ENCODE peak calls at places on chromosomes 4 and X, in five cellular contexts. One of them, this sample, is unnamed.

GRCh38 chr4:121182296-121182695 is 18.2 kb upstream of the TNIP3 start:
- DNase-seq in pancreas: no peak
- DNase-seq in A549: no peak
- DNase-seq in ascending aorta: no peak
- DNase-seq in uterus: no peak
- DNase-seq in this sample: no peak

GRCh38 chr4:34271479-34272355 is 1972.6 kb downstream of the ARAP2 start:
- DNase-seq in pancreas: no peak
- DNase-seq in A549: no peak
- DNase-seq in ascending aorta: no peak
- DNase-seq in uterus: no peak
- DNase-seq in this sample: no peak

GRCh38 chr4:146247356-146247755 is 33.0 kb downstream of the REELD1 start:
- DNase-seq in pancreas: no peak
- DNase-seq in A549: no peak
- DNase-seq in ascending aorta: no peak
- DNase-seq in uterus: no peak
- DNase-seq in this sample: no peak

GRCh38 chrX:48971325-48972213 is at the start of gene KCND1:
- DNase-seq in pancreas: peak; percentile 23
- DNase-seq in A549: no peak
- DNase-seq in ascending aorta: peak; percentile 14
- DNase-seq in uterus: peak; percentile 51
- DNase-seq in this sample: peak; percentile 50

GRCh38 chr4:163941221-163941865 is 446.9 kb downstream of the TMA16 start:
- DNase-seq in pancreas: no peak
- DNase-seq in A549: no peak
- DNase-seq in ascending aorta: no peak
- DNase-seq in uterus: no peak
- DNase-seq in this sample: no peak

GRCh38 chr4:39565925-39566630 is 38.8 kb upstream of the UGDH start:
- DNase-seq in pancreas: no peak
- DNase-seq in A549: peak; percentile 57
- DNase-seq in ascending aorta: no peak
- DNase-seq in uterus: no peak
- DNase-seq in this sample: no peak

GRCh38 chr4:89338206-89338605 is 30.6 kb upstream of the GPRIN3 start:
- DNase-seq in pancreas: no peak
- DNase-seq in A549: no peak
- DNase-seq in ascending aorta: no peak
- DNase-seq in uterus: no peak
- DNase-seq in this sample: no peak

GRCh38 chr4:87005690-87006461 is 71.1 kb downstream of the AFF1 start:
- DNase-seq in pancreas: no peak
- DNase-seq in A549: no peak
- DNase-seq in ascending aorta: no peak
- DNase-seq in uterus: no peak
- DNase-seq in this sample: no peak

GRCh38 chr4:95162867-95163266 is 385.9 kb downstream of the UNC5C start:
- DNase-seq in pancreas: no peak
- DNase-seq in A549: no peak
- DNase-seq in ascending aorta: no peak
- DNase-seq in uterus: no peak
- DNase-seq in this sample: no peak

GRCh38 chr4:4575284-4576211 is 33.7 kb upstream of the STX18 start:
- DNase-seq in pancreas: peak; percentile 36
- DNase-seq in A549: peak; percentile 55
- DNase-seq in ascending aorta: no peak
- DNase-seq in uterus: peak; percentile 40
- DNase-seq in this sample: peak; percentile 78

GRCh38 chr4:109811707-109812106 is 3.9 kb upstream of the GAR1 start:
- DNase-seq in pancreas: no peak
- DNase-seq in A549: no peak
- DNase-seq in ascending aorta: no peak
- DNase-seq in uterus: no peak
- DNase-seq in this sample: no peak

GRCh38 chr4:33566649-33567048 is 2677.7 kb downstream of the ARAP2 start:
- DNase-seq in pancreas: no peak
- DNase-seq in A549: no peak
- DNase-seq in ascending aorta: no peak
- DNase-seq in uterus: no peak
- DNase-seq in this sample: no peak

GRCh38 chr4:7394681-7395451 is 39.9 kb downstream of the PSAPL1 start:
- DNase-seq in pancreas: no peak
- DNase-seq in A549: no peak
- DNase-seq in ascending aorta: no peak
- DNase-seq in uterus: no peak
- DNase-seq in this sample: no peak

GRCh38 chr4:151223465-151223864 is 53.5 kb upstream of the PRSS48 start:
- DNase-seq in pancreas: no peak
- DNase-seq in A549: no peak
- DNase-seq in ascending aorta: no peak
- DNase-seq in uterus: no peak
- DNase-seq in this sample: no peak

GRCh38 chr4:8127051-8127798 is 31.4 kb downstream of the ABLIM2 start:
- DNase-seq in pancreas: no peak
- DNase-seq in A549: no peak
- DNase-seq in ascending aorta: no peak
- DNase-seq in uterus: no peak
- DNase-seq in this sample: no peak

GRCh38 chr4:37982736-37983135 is 22.5 kb downstream of the PTTG2 start:
- DNase-seq in pancreas: no peak
- DNase-seq in A549: no peak
- DNase-seq in ascending aorta: no peak
- DNase-seq in uterus: no peak
- DNase-seq in this sample: no peak

GRCh38 chr4:337932-338758 is 531 bp downstream of the ZNF141 start:
- DNase-seq in pancreas: peak; percentile 33
- DNase-seq in A549: peak; percentile 22
- DNase-seq in ascending aorta: no peak
- DNase-seq in uterus: peak; percentile 29
- DNase-seq in this sample: peak; percentile 89

GRCh38 chrX:19904778-19905367 is 17.5 kb upstream of the SH3KBP1 start:
- DNase-seq in pancreas: peak; percentile 7
- DNase-seq in A549: peak; percentile 60
- DNase-seq in ascending aorta: no peak
- DNase-seq in uterus: no peak
- DNase-seq in this sample: no peak

GRCh38 chr4:22764183-22764582 is 71.4 kb downstream of the GBA3 start:
- DNase-seq in pancreas: no peak
- DNase-seq in A549: no peak
- DNase-seq in ascending aorta: no peak
- DNase-seq in uterus: no peak
- DNase-seq in this sample: no peak

GRCh38 chrX:41302293-41302868 is 31.6 kb upstream of the DDX3X start:
- DNase-seq in pancreas: no peak
- DNase-seq in A549: peak; percentile 22
- DNase-seq in ascending aorta: no peak
- DNase-seq in uterus: no peak
- DNase-seq in this sample: no peak

GRCh38 chr4:134722306-134722705 is 520.7 kb upstream of the PABPC4L start:
- DNase-seq in pancreas: no peak
- DNase-seq in A549: no peak
- DNase-seq in ascending aorta: no peak
- DNase-seq in uterus: no peak
- DNase-seq in this sample: no peak

GRCh38 chr4:132085105-132085504 is 1064.0 kb upstream of the PCDH10 start:
- DNase-seq in pancreas: no peak
- DNase-seq in A549: no peak
- DNase-seq in ascending aorta: no peak
- DNase-seq in uterus: no peak
- DNase-seq in this sample: no peak

GRCh38 chr4:7786040-7786439 is 153.6 kb downstream of the AFAP1 start:
- DNase-seq in pancreas: no peak
- DNase-seq in A549: no peak
- DNase-seq in ascending aorta: no peak
- DNase-seq in uterus: no peak
- DNase-seq in this sample: no peak

GRCh38 chr4:119010909-119011606 is 122.4 kb downstream of the SYNPO2 start:
- DNase-seq in pancreas: no peak
- DNase-seq in A549: no peak
- DNase-seq in ascending aorta: no peak
- DNase-seq in uterus: peak; percentile 36
- DNase-seq in this sample: peak; percentile 44

GRCh38 chrX:153727108-153727931 is 2.7 kb downstream of the ABCD1 start:
- DNase-seq in pancreas: peak; percentile 83
- DNase-seq in A549: no peak
- DNase-seq in ascending aorta: no peak
- DNase-seq in uterus: no peak
- DNase-seq in this sample: peak; percentile 52
- H3K4me3 ChIP-seq in pancreas: no peak overlapping the region
- H3K4me3 ChIP-seq in A549: no peak overlapping the region
- H3K4me3 ChIP-seq in ascending aorta: peak overlapping the region; percentile 69
- H3K4me3 ChIP-seq in uterus: peak overlapping the region; percentile 5
- H3K4me3 ChIP-seq in this sample: no peak overlapping the region

DNA sequence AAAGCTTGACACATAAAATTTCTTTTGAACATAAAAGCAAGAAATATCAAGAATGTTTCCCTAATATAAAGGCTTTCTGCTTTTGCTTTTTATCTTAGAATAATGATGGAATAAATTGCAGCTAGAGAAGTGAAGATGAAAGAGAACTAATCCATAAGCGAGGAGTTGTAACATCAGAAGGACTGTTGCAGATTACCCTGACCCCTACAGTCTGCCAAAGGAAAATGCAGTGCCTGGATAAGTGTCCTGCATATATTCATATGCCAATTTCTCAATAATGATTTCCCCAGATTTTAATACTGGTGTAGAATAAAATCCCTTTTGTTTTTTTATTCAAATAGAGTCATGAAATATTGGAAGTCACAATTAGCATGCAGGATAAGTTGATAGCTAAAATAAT is 115.9 kb downstream of the MAGEC2 start:
- DNase-seq in pancreas: no peak
- DNase-seq in A549: peak; percentile 36
- DNase-seq in ascending aorta: no peak
- DNase-seq in uterus: no peak
- DNase-seq in this sample: no peak
- TF ChIP-seq CTCF in pancreas: no peak
- TF ChIP-seq CTCF in A549: peak; percentile 35
- TF ChIP-seq CTCF in ascending aorta: peak; percentile 31
- TF ChIP-seq CTCF in uterus: no peak
- TF ChIP-seq CTCF in this sample: peak; percentile 43

GRCh38 chr4:173281420-173282333 is 52.5 kb downstream of the HMGB2 start:
- DNase-seq in pancreas: no peak
- DNase-seq in A549: no peak
- DNase-seq in ascending aorta: no peak
- DNase-seq in uterus: no peak
- DNase-seq in this sample: no peak
- H3K4me3 ChIP-seq in pancreas: no peak overlapping the region
- H3K4me3 ChIP-seq in A549: no peak overlapping the region
- H3K4me3 ChIP-seq in ascending aorta: no peak overlapping the region
- H3K4me3 ChIP-seq in uterus: no peak overlapping the region
- H3K4me3 ChIP-seq in this sample: no peak overlapping the region

DNA sequence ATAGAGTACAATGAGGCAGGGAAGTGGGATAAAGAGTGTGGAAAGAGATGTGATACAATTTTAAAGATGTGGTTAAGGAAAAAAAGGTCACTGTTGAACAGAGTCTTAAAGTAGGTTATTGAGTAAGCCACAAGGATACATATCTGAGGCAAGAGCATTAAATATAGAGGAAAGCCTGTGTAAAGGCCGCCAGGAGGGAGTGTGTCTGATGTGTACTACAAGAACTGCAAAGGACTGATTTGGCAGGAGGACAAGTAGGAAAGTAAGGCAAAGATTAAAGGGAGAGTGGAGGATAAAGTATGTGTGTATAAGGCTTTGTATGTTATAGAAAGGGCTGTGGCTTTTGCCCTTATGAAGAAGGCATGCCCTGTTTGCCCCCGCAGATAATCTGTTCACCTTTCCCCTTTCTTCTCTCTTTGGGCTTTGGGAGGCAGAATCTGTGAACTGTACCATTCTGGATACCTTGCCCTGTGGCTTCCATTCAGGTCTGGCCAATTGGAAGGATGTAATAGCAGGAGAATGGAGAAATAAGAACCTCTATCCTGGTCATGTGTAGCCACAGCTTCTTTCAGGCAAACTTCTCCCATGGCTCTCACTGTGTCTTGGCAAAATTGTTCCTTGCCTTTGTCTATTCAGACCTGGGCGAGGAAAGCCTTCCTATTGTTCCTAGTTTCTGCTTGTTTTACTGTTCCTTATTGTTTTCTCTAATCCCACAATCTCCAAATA is 68.9 kb upstream of the FAM47B start:
- DNase-seq in pancreas: no peak
- DNase-seq in A549: no peak
- DNase-seq in ascending aorta: no peak
- DNase-seq in uterus: no peak
- DNase-seq in this sample: no peak
- TF ChIP-seq CTCF in pancreas: no peak
- TF ChIP-seq CTCF in A549: no peak
- TF ChIP-seq CTCF in ascending aorta: no peak
- TF ChIP-seq CTCF in uterus: no peak
- TF ChIP-seq CTCF in this sample: no peak

GRCh38 chrX:261167-261857 is 19.9 kb upstream of the PLCXD1 start:
- DNase-seq in pancreas: no peak
- DNase-seq in A549: peak; percentile 82
- DNase-seq in ascending aorta: no peak
- DNase-seq in uterus: no peak
- DNase-seq in this sample: no peak
- H3K4me3 ChIP-seq in pancreas: no peak overlapping the region
- H3K4me3 ChIP-seq in A549: peak overlapping the region; percentile 22
- H3K4me3 ChIP-seq in ascending aorta: no peak overlapping the region
- H3K4me3 ChIP-seq in uterus: no peak overlapping the region
- H3K4me3 ChIP-seq in this sample: no peak overlapping the region

DNA sequence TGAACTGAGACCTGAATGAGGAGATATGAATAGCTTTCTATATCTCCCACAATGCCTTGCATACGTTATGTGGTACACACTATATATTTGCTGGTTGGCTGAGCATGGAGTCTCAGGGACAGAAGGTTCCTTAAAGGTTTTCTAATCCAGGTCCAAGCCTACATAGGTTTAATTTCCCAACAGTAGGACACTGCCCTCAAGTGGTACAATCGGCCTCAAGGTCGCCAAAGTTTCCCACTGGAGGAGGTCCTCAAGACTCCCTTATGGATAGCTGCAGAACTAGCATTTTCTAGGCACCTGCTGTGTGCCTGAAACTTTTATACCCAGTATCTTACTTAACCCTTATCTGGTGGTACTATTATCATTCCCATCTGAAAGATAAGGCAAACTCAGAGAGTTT is 21.0 kb upstream of the EFNB1 start:
- DNase-seq in pancreas: no peak
- DNase-seq in A549: peak; percentile 48
- DNase-seq in ascending aorta: no peak
- DNase-seq in uterus: no peak
- DNase-seq in this sample: no peak
- TF ChIP-seq CTCF in pancreas: no peak
- TF ChIP-seq CTCF in A549: peak; percentile 39
- TF ChIP-seq CTCF in ascending aorta: no peak
- TF ChIP-seq CTCF in uterus: peak; percentile 14
- TF ChIP-seq CTCF in this sample: peak; percentile 22

DNA sequence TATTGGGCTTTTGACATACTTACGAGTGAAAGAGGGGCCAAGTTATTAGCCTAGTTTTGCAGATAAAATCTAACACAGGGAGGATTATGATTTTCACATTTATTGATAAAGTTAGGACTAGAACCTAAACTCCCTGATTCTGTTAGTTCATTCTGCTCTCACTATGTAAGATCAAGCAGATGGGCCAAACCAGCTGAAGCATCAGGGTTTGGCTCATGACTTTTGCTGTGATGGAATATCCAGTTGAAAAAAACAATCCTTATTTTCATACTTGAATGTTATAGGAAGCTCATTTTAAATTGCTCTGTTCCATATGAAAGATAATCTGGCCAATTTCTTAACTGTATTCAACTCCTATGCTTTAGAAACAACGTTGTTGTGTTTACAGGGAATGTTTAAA is 21.2 kb downstream of the SPRY1 start:
- DNase-seq in pancreas: no peak
- DNase-seq in A549: no peak
- DNase-seq in ascending aorta: no peak
- DNase-seq in uterus: no peak
- DNase-seq in this sample: no peak
- H3K4me3 ChIP-seq in pancreas: no peak overlapping the region
- H3K4me3 ChIP-seq in A549: no peak overlapping the region
- H3K4me3 ChIP-seq in ascending aorta: no peak overlapping the region
- H3K4me3 ChIP-seq in uterus: no peak overlapping the region
- H3K4me3 ChIP-seq in this sample: no peak overlapping the region

This sample was measured in left lung.